ENCODE peak calls at places on chromosomes 12 and 14, in five cellular contexts. B, X, A, T and O are unnamed samples. For H3K9me3, the result is how much of the 10 kb centered on the place peaks cover.

GRCh38 chr12:111964935-111965334 is 48.0 kb downstream of the TMEM116 start:
- DNase-seq in B (no peak), X (no peak), A (no peak), T (no peak), O (no peak)

GRCh38 chr12:24933694-24934407 is 15.1 kb downstream of the BCAT1 start:
- DNase-seq in B (no peak), X (no peak), A (no peak), T (no peak), O (no peak)

GRCh38 chr12:124921200-124922008 is 7.0 kb upstream of the UBC start:
- DNase-seq in B (no peak), X (peak), A (peak), T (no peak), O (no peak)

GRCh38 chr12:18250313-18250916 is 10.9 kb upstream of the PIK3C2G start:
- DNase-seq in B (no peak), X (no peak), A (peak), T (peak), O (no peak)

GRCh38 chr12:53298154-53298553 is 1.3 kb upstream of the MYG1 start:
- DNase-seq in B (no peak), X (no peak), A (no peak), T (peak), O (no peak)

GRCh38 chr12:131056626-131057025 is 102.9 kb downstream of the ADGRD1 start:
- DNase-seq in B (no peak), X (no peak), A (no peak), T (no peak), O (no peak)

GRCh38 chr14:74085828-74086227 is 1.1 kb downstream of the LIN52 start:
- DNase-seq in B (no peak), X (no peak), A (no peak), T (no peak), O (no peak)

GRCh38 chr14:56098021-56098420 is 20.2 kb upstream of the PELI2 start:
- DNase-seq in B (no peak), X (no peak), A (no peak), T (no peak), O (no peak)

GRCh38 chr14:69005432-69006148 is 26.5 kb upstream of the ACTN1 start:
- DNase-seq in B (peak), X (peak), A (peak), T (peak), O (peak)

GRCh38 chr12:40215977-40216376 is 8.8 kb upstream of the LRRK2 start:
- DNase-seq in B (no peak), X (no peak), A (no peak), T (no peak), O (no peak)

GRCh38 chr12:110581951-110582285 is 1.2 kb downstream of the PPTC7 start:
- DNase-seq in B (no peak), X (no peak), A (peak), T (no peak), O (no peak)

GRCh38 chr12:132689227-132689626 is 1.8 kb downstream of the PXMP2 start:
- DNase-seq in B (no peak), X (no peak), A (peak), T (no peak), O (no peak)

GRCh38 chr12:22684526-22685118 is 59.7 kb downstream of the ETNK1 start:
- DNase-seq in B (no peak), X (no peak), A (no peak), T (no peak), O (no peak)

GRCh38 chr12:57118711-57119271 is 7.6 kb upstream of the STAT6 start:
- DNase-seq in B (no peak), X (peak), A (peak), T (no peak), O (no peak)

GRCh38 chr14:36510078-36510799 is 9.8 kb downstream of the NKX2-1 start:
- DNase-seq in B (peak), X (no peak), A (no peak), T (no peak), O (no peak)

GRCh38 chr12:578743-579449 is 84.3 kb downstream of the NINJ2 start:
- DNase-seq in B (no peak), X (no peak), A (no peak), T (no peak), O (no peak)

GRCh38 chr12:28710882-28711281 is 438.2 kb upstream of the FAR2 start:
- DNase-seq in B (no peak), X (no peak), A (no peak), T (peak), O (no peak)

GRCh38 chr12:132477009-132477702 is 12.8 kb upstream of the FBRSL1 start:
- DNase-seq in B (no peak), X (no peak), A (no peak), T (no peak), O (no peak)

GRCh38 chr12:117830471-117830870 is 138.3 kb downstream of the KSR2 start:
- DNase-seq in B (no peak), X (no peak), A (no peak), T (no peak), O (no peak)

GRCh38 chr14:104359301-104359968 is 220.1 kb upstream of the C14orf180 start:
- DNase-seq in B (no peak), X (no peak), A (no peak), T (no peak), O (no peak)

GRCh38 chr14:101018561-101019290 is 115.2 kb upstream of the RTL1 start:
- DNase-seq in B (peak), X (no peak), A (peak), T (no peak), O (peak)

GRCh38 chr14:101721951-101722661 is 39.4 kb upstream of the PPP2R5C start:
- DNase-seq in B (peak), X (peak), A (peak), T (no peak), O (no peak)

GRCh38 chr12:65656904-65657351 is 167.4 kb upstream of the HMGA2 start:
- DNase-seq in B (no peak), X (no peak), A (no peak), T (peak), O (no peak)

GRCh38 chr14:29069228-29069627 is 302.6 kb downstream of the FOXG1 start:
- DNase-seq in B (no peak), X (no peak), A (no peak), T (no peak), O (no peak)

GRCh38 chr12:117026343-117026742 is 72.9 kb downstream of the TESC start:
- DNase-seq in B (no peak), X (no peak), A (no peak), T (no peak), O (no peak)

GRCh38 chr12:84150226-84150625 is 762.4 kb downstream of the SLC6A15 start:
- DNase-seq in B (no peak), X (no peak), A (no peak), T (no peak), O (peak)

DNA sequence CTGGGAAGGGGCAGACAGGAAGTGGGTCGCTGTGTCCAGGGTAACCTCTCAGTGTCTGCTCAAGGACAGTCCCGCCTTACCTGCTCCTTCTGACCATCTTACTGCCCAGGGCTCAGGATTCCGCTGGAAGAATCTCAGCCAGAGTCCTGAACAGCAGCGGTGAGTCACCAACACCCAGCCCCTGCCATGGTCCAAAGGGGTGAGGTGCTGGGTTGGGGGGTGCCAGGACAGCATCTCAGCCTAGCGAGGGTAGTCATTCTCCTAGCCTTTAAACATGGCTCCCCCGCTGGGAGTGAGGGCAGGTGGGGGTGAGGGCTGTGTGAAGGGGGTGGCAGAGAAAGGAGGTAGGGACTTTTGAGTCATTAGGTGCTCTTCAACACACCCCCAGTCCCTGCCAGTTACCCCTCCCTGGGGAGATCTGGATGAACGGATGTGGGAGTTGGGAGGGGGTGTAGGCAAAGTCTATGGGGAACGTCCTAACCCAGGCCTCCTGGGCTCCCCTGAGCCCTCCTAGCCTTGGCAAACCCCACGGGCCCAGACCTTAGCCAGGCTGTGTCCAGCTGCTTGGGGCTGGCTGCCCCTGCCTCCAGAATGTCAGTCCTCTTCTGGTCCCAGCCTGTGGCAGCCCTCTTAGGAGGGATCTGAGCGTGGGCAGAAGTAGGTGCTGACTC is 2.5 kb downstream of the TAMALIN start:
- DNase-seq in B (no peak), X (no peak), A (no peak), T (no peak), O (no peak)
- H3K4me3 ChIP-seq in B (peak), X (no peak), A (no peak), T (peak), O (no peak)

DNA sequence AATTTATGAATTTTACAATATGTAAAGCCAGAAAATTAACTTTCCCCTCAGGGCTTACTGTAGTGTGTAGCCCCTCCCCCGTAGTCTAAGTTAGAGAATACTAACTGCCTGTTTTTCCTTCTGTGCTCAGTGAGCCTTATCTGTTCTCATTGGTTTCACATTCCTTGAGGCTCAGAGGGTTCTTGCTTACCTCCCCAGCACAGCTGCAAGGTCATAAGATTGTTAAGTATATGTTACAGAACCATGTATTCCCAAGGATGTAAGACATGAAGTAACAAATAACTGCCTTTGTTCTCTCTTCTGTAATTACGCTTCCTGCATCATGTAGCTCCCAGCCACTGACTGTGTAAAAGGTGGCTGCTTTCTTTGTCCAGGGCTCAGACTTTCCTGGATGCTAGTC is 1351.1 kb downstream of the TMEM121 start:
- DNase-seq in B (no peak), X (no peak), A (no peak), T (no peak), O (no peak)
- H3K9me3 ChIP-seq in B (under half), X (under half), A (under half), T (under half), O (under half)

GRCh38 chr12:31280183-31280582 is 45.8 kb downstream of the SINHCAF start:
- DNase-seq in B (no peak), X (no peak), A (no peak), T (no peak), O (no peak)
- H3K4me3 ChIP-seq in B (no peak), X (no peak), A (no peak), T (no peak), O (no peak)

DNA sequence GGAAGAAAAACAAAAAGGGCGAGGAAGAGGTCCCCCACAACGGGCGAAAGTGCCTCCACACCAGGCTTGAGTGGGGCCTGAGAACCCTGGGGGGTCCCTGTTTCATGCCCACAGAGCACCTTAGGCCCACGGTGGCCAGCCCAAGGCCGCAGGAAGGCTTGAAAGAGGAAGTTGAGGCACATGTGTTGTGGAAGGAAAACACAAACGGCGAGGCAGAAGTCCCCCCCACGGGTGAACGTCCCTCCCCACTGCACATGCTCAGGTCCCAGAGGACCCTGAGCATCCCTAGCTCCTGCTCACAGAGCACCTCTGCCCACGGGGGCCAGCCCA is 371.5 kb downstream of the ALG10 start:
- DNase-seq in B (no peak), X (no peak), A (peak), T (no peak), O (no peak)
- H3K9me3 ChIP-seq in B (half or more), X (under half), A (under half), T (half or more), O (under half)

GRCh38 chr12:31740618-31741017 is 11.8 kb upstream of the AMN1 start:
- DNase-seq in B (no peak), X (no peak), A (no peak), T (no peak), O (no peak)
- H3K4me3 ChIP-seq in B (no peak), X (no peak), A (no peak), T (no peak), O (no peak)

GRCh38 chr14:19902409-19902808 is 18.0 kb upstream of the OR4K5 start:
- DNase-seq in B (no peak), X (no peak), A (no peak), T (no peak), O (no peak)
- H3K9me3 ChIP-seq in B (under half), X (under half), A (under half), T (under half), O (under half)

GRCh38 chr12:26097046-26097878 is 27.6 kb downstream of the BHLHE41 start:
- DNase-seq in B (peak), X (peak), A (peak), T (peak), O (no peak)
- H3K4me3 ChIP-seq in B (no peak), X (no peak), A (no peak), T (no peak), O (no peak)

GRCh38 chr12:38110026-38110699 is 206.4 kb upstream of the ALG10B start:
- DNase-seq in B (no peak), X (no peak), A (no peak), T (no peak), O (no peak)
- H3K9me3 ChIP-seq in B (under half), X (under half), A (under half), T (under half), O (under half)

GRCh38 chr12:46832084-46832704 is 6.4 kb upstream of the SLC38A4 start:
- DNase-seq in B (no peak), X (no peak), A (no peak), T (no peak), O (no peak)
- H3K4me3 ChIP-seq in B (no peak), X (no peak), A (no peak), T (no peak), O (no peak)